ENCODE peak calls at places on chromosome 5, in four cellular contexts. J is GM12878, M is HepG2, K is K562. W is an unnamed sample.

GRCh38 chr5:163564321-163564924 is 59.0 kb downstream of the MAT2B start:
- DNase-seq in J (peak; percentile 30), M (peak; percentile 50), K (peak; percentile 39), W (peak; percentile 50)

GRCh38 chr5:172699999-172700685 is 59.1 kb downstream of the NEURL1B start:
- DNase-seq in K (no peak), J (no peak), M (no peak), W (no peak)

GRCh38 chr5:160165137-160166068 is 46.2 kb upstream of the PWWP2A start:
- DNase-seq in K (no peak), M (peak; percentile 82), J (no peak), W (no peak)

GRCh38 chr5:126497506-126497905 is 74.3 kb downstream of the GRAMD2B start:
- DNase-seq in J (no peak), M (no peak), K (no peak), W (no peak)

GRCh38 chr5:31698667-31699066 is 59.7 kb downstream of the PDZD2 start:
- DNase-seq in K (no peak), J (no peak), M (no peak), W (no peak)

GRCh38 chr5:27328480-27328879 is 290.1 kb upstream of the CDH9 start:
- DNase-seq in J (no peak), K (no peak), M (peak; percentile 2), W (no peak)

GRCh38 chr5:136296846-136297245 is 68.5 kb downstream of the TRPC7 start:
- DNase-seq in K (no peak), J (no peak), M (no peak), W (no peak)

GRCh38 chr5:82011761-82012160 is 39.9 kb downstream of the ATG10 start:
- DNase-seq in K (no peak), J (no peak), M (no peak), W (no peak)

GRCh38 chr5:137605377-137605776 is 106.3 kb upstream of the SPOCK1 start:
- DNase-seq in K (no peak), M (no peak), J (no peak), W (no peak)

GRCh38 chr5:76791461-76791860 is 27.4 kb upstream of the F2RL1 start:
- DNase-seq in M (no peak), K (no peak), J (no peak), W (no peak)

GRCh38 chr5:76788362-76788761 is 30.5 kb upstream of the F2RL1 start:
- DNase-seq in K (no peak), M (peak; percentile 29), J (no peak), W (no peak)

GRCh38 chr5:76787237-76787636 is 31.6 kb upstream of the F2RL1 start:
- DNase-seq in J (no peak), K (no peak), M (peak; percentile 69), W (no peak)

GRCh38 chr5:76789991-76790571 is 28.7 kb upstream of the F2RL1 start:
- DNase-seq in J (no peak), M (no peak), K (no peak), W (no peak)

DNA sequence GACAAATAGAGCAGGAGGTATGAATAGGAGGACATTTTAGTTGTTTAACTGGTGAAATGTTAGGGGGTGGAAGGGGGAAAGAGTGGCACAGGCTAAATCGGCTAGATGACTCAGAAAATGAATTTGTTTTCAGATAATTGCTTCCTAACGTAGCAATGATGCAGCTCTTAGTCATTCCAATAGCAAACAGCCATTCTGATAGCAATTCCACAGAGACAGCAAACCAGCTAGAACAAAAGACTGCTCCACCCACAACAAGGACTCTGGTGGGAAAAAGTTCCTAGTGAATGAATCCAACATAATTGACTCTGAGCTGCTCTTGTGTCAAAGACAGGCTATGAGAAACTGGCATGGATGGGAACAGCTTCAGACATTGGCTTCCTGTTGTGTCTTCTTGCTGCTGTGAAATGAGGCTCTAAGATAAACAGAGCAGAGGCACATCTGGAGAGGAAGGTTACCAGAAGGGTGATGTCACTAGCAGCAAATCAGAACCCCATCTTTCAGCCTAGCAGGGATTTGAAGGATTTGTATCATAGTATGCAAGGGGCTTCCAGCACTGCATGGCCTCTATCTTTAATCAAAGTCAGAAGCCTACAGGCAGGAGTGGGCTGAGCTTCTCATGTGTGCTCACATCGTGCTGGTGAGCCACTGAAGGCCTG is 28.1 kb upstream of the F2RL1 start:
- DNase-seq in K (no peak), M (peak; percentile 76), J (no peak), W (no peak)
- TF ChIP-seq FOXK2 in K (no peak), M (no peak), J (no peak), W (no peak)

DNA sequence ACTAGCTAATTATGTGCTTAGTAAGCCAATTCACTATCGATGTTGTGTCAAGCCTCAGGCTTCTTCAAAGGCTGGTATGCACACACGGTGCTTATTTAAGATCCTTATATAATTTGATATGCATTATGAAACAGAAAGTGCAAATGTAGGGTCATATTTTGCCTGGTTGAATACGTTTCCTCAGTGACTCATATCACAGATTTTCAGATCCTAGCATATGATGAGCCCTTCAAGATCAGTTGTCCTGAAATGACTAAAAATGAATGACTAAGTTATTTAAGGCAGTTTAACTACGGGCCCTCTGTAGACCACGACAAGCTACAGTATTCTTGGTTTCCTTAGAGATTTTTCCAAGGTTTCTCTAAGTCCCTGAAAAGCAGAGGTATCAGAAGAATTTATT is 778.3 kb downstream of the PRELID2 start:
- DNase-seq in K (no peak), J (peak; percentile 27), M (no peak), W (no peak)
- TF ChIP-seq TARDBP in K (no peak), J (no peak), M (no peak), W (no peak)

GRCh38 chr5:1517838-1518237 is 5.9 kb downstream of the LPCAT1 start:
- DNase-seq in J (no peak), K (no peak), M (no peak), W (no peak)
- TF ChIP-seq FOXK2 in J (no peak), K (no peak), M (no peak), W (no peak)

DNA sequence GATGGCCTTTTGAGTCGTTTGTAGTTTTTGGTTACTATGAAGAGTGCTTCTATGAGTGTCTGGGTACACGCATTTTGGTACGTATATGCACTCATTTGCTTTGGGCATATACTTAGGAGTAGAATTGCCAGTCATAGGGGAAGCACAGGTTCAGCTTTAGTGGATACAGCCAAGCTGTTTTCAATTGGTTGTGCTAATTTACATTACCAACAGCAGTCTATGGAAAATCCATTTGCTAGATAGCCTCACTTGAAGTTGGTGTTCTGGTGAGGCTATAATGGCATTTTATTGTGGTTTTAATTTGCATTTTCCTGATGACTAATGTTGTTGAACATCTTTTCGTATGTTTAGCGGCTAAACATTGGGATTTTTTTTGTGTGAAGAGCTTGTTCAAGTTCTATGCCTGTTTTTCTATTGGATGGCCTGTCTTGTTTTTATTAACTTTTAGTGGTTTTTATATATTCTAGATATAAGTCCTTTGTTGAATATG is 76.8 kb upstream of the ANKH start:
- DNase-seq in M (no peak), J (no peak), K (no peak), W (no peak)
- TF ChIP-seq TARDBP in M (no peak), J (no peak), K (no peak), W (no peak)

GRCh38 chr5:102554728-102555127 is 55.9 kb upstream of the SLCO6A1 start:
- DNase-seq in K (no peak), M (peak; percentile 12), J (no peak), W (peak; percentile 6)
- TF ChIP-seq FOXK2 in K (no peak), M (no peak), J (no peak), W (no peak)

DNA sequence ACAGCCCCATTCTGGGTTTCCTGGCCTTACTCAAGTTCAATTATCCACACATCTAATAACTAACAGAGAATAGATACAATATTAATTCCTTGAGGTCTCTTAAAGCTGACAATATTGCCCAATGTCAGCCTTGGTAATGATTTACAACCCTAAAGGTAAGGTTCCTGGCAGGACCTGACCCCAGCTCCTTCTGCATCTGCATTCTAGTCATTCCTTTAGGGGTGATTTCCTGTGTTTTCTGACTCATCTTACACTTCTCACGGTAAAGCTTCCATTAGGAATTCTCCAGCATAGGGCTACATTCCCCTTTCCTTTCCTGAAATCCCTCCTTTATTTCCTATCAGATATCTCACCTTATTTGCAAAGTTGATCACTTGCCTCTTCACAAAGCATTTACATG is 9.3 kb downstream of the HAVCR1 start:
- DNase-seq in M (peak; percentile 76), K (no peak), J (no peak), W (no peak)
- TF ChIP-seq TARDBP in M (no peak), K (no peak), J (no peak), W (no peak)

GRCh38 chr5:157721159-157721558 is 10.1 kb upstream of the THG1L start:
- DNase-seq in K (no peak), J (no peak), M (no peak), W (no peak)

GRCh38 chr5:157714036-157714435 is 17.2 kb upstream of the THG1L start:
- DNase-seq in K (no peak), J (no peak), M (no peak), W (no peak)

GRCh38 chr5:157714480-157714879 is 16.7 kb upstream of the THG1L start:
- DNase-seq in M (no peak), K (no peak), J (no peak), W (no peak)

GRCh38 chr5:157718529-157718928 is 12.7 kb upstream of the THG1L start:
- DNase-seq in M (peak; percentile 23), K (peak; percentile 53), J (peak; percentile 28), W (peak; percentile 31)

GRCh38 chr5:157719231-157719630 is 12.0 kb upstream of the THG1L start:
- DNase-seq in K (no peak), J (no peak), M (no peak), W (no peak)
- TF ChIP-seq FOXK2 in K (no peak), J (no peak), M (no peak), W (no peak)

DNA sequence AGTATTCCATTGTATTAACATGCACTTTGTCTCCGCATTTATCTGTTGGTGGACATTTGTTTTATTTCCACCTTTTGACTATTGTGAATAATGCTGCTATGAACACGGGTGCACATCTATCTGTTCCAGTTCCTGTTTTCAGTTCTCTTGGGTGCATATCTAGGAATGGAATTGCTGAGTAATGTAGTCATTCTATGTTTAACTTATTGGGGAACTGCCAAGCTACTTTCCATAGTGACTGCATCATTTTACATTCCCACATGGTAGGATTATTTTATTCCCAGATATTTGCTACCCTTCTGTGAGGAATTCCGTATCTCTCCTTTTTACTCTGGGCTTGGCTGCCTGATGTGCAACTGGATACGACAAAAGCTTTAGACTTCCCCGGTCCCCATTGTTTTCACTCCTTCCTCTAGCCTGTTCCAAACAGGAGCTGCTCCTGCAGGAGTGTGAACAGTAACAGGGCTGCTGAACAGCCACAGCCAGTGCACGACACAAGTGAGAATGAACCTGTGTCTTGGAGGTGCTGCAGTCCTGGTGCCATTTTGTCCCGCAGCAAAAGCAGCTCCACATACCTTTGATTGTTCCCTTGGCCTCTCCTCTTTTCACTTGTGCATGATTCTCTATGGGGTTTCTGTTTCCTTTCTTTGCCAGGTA is 7.1 kb downstream of the TAS2R1 start:
- DNase-seq in K (no peak), J (no peak), M (no peak), W (no peak)
- TF ChIP-seq TARDBP in K (no peak), J (no peak), M (no peak), W (no peak)

GRCh38 chr5:3311443-3311842 is 284.2 kb upstream of the IRX1 start:
- DNase-seq in M (no peak), J (no peak), K (no peak), W (no peak)
- TF ChIP-seq FOXK2 in M (no peak), J (no peak), K (no peak), W (no peak)

DNA sequence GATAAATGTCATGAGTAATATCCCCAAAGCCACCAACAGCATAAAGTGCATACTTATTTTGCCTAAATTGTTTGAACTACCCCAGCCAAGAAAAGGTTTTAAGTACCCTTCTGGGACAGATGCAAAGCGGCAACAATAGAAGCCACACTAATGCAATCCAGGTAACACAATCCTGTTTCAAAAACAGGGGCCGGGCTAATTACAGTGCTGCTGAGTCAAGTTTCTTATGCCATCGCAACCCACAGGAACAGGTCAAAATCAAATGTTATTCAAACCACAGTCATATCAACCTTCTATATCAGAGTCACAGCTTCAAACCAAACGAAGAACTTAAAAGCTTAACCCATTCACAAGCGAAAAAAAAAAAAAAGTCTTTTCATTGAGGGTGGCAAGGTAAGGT is 28.3 kb downstream of the EBF1 start:
- DNase-seq in M (no peak), J (no peak), K (no peak), W (no peak)
- TF ChIP-seq TARDBP in M (no peak), J (no peak), K (no peak), W (no peak)